ENCODE peak calls at places on chromosomes 11 and 22, in six cellular contexts. P is activated naive CD4-positive, alpha-beta T cell; M is HCT116; J is fibroblast of the aortic adventitia; F is stimulated activated CD8-positive, alpha-beta memory T cell treated with anti-CD3 and anti-CD28 coated beads, Interleukin-12 subunit alpha, Interleukin-12 subunit beta, amount 100 ng/mL, for 1 hour; W is transverse colon. R is an unnamed sample.
A peak's percentile ranks its signal among the peaks of the same experiment; 100 is the strongest.

GRCh38 chr11:57762235-57762866 is 749 bp downstream of the CTNND1 start:
- DNase-seq in P (no peak), M (no peak), J (no peak), F (no peak), W (peak; percentile 47), R (no peak)

GRCh38 chr22:22235564-22235963 is 9.0 kb upstream of the VPREB1 start:
- DNase-seq in P (peak; percentile 9), M (no peak), J (peak; percentile 33), F (peak; percentile 32), W (peak; percentile 46), R (no peak)

GRCh38 chr11:60389279-60389910 is 6.9 kb upstream of the MS4A14 start:
- DNase-seq in P (no peak), M (no peak), J (no peak), F (no peak), W (no peak), R (no peak)

GRCh38 chr11:134240592-134240991 is 12.6 kb downstream of the THYN1 start:
- DNase-seq in P (no peak), M (no peak), J (no peak), F (no peak), W (no peak), R (no peak)

GRCh38 chr11:75189911-75190310 is 39.0 kb downstream of the SLCO2B1 start:
- DNase-seq in P (no peak), M (no peak), J (no peak), F (no peak), W (no peak), R (no peak)

GRCh38 chr11:19577849-19578619 is 134.6 kb upstream of the NAV2 start:
- DNase-seq in P (no peak), M (no peak), J (peak; percentile 87), F (no peak), W (peak; percentile 42), R (peak; percentile 67)

GRCh38 chr11:116310215-116310614 is 462.6 kb downstream of the BUD13 start:
- DNase-seq in P (no peak), M (no peak), J (no peak), F (no peak), W (no peak), R (peak; percentile 81)

GRCh38 chr22:30776476-30776875 is 81.8 kb downstream of the OSBP2 start:
- DNase-seq in P (no peak), M (no peak), J (no peak), F (no peak), W (no peak), R (no peak)

GRCh38 chr11:7671807-7672206 is 1.5 kb downstream of the CYB5R2 start:
- DNase-seq in P (no peak), M (no peak), J (no peak), F (no peak), W (no peak), R (no peak)

GRCh38 chr11:115505165-115505564 is 950 bp upstream of the CADM1 start:
- DNase-seq in P (no peak), M (no peak), J (no peak), F (no peak), W (no peak), R (no peak)

GRCh38 chr11:128042290-128042751 is 545.0 kb downstream of the ETS1 start:
- DNase-seq in P (no peak), M (no peak), J (no peak), F (no peak), W (no peak), R (no peak)

GRCh38 chr11:68763926-68764657 is 12.8 kb upstream of the TESMIN start:
- DNase-seq in P (no peak), M (no peak), J (no peak), F (no peak), W (no peak), R (no peak)

GRCh38 chr11:59473015-59473414 is at the start of gene OR4D10:
- DNase-seq in P (no peak), M (no peak), J (no peak), F (no peak), W (no peak), R (no peak)

GRCh38 chr11:47234669-47235075 is 13.9 kb downstream of the ACP2 start:
- DNase-seq in P (peak; percentile 9), M (no peak), J (no peak), F (no peak), W (peak; percentile 65), R (peak; percentile 24)

GRCh38 chr22:41521166-41521565 is 23.1 kb downstream of the POLR3H start:
- DNase-seq in P (no peak), M (no peak), J (no peak), F (no peak), W (no peak), R (no peak)